ENCODE peak calls at places on chromosomes 13 and 19, in seven cellular contexts. Z is neural crest cell, O is AG10803, N is thoracic aorta, A is esophagus squamous epithelium, D is esophagus muscularis mucosa, V is mucosa of descending colon. X is an unnamed sample.
A peak's percentile ranks its signal among the peaks of the same experiment; 100 is the strongest.

GRCh38 chr13:82678052-82678451 is 1204.2 kb downstream of the SLITRK1 start:
- DNase-seq in V (no peak), Z (no peak), A (no peak), N (no peak), O (no peak), D (no peak), X (no peak)

GRCh38 chr13:113141591-113141950 is 16.9 kb upstream of the PROZ start:
- DNase-seq in V (no peak), N (no peak), Z (no peak), D (no peak), O (no peak), A (no peak), X (no peak)

GRCh38 chr13:85379433-85379832 is 419.8 kb downstream of the SLITRK6 start:
- DNase-seq in D (no peak), Z (no peak), O (no peak), V (no peak), A (no peak), N (no peak), X (no peak)

GRCh38 chr19:41703602-41704293 is 4.7 kb upstream of the CEACAM5 start:
- DNase-seq in V (peak; percentile 34), N (no peak), O (no peak), D (peak; percentile 91), A (no peak), Z (no peak), X (peak; percentile 56)

GRCh38 chr19:482186-483041 is 13.9 kb upstream of the MADCAM1 start:
- DNase-seq in O (no peak), V (peak; percentile 29), D (no peak), Z (no peak), N (no peak), A (no peak), X (no peak)

GRCh38 chr13:28503182-28503980 is 8.5 kb upstream of the FLT1 start:
- DNase-seq in A (no peak), O (no peak), N (no peak), V (no peak), D (no peak), Z (no peak), X (no peak)

GRCh38 chr13:31334547-31334946 is 134.8 kb downstream of the B3GLCT start:
- DNase-seq in V (no peak), D (peak; percentile 57), Z (no peak), O (no peak), A (no peak), N (no peak), X (no peak)

GRCh38 chr13:102729560-102730275 is 34.9 kb upstream of the METTL21C start:
- DNase-seq in D (no peak), V (no peak), O (no peak), Z (no peak), A (no peak), N (no peak), X (no peak)

GRCh38 chr13:49976314-49977258 is 20.3 kb upstream of the TRIM13 start:
- DNase-seq in O (peak; percentile 63), N (no peak), Z (peak; percentile 61), A (peak; percentile 2), D (peak; percentile 94), V (peak; percentile 71), X (peak; percentile 86)

GRCh38 chr13:23828866-23829265 is 60.3 kb downstream of the MIPEP start:
- DNase-seq in V (no peak), D (no peak), O (peak; percentile 71), A (no peak), N (no peak), Z (no peak), X (no peak)

GRCh38 chr19:45745606-45746005 is 12.4 kb downstream of the MEIOSIN start:
- DNase-seq in Z (no peak), D (no peak), V (no peak), N (no peak), A (no peak), O (no peak), X (no peak)

GRCh38 chr19:28948531-28948930 is 264.4 kb downstream of the UQCRFS1 start:
- DNase-seq in V (no peak), Z (no peak), D (no peak), N (no peak), A (no peak), O (peak; percentile 87), X (no peak)

GRCh38 chr19:53785196-53785889 is 38.8 kb downstream of the NLRP12 start:
- DNase-seq in V (no peak), A (no peak), D (no peak), Z (no peak), N (no peak), O (no peak), X (no peak)

GRCh38 chr13:40161931-40162330 is 504.5 kb downstream of the FOXO1 start:
- DNase-seq in Z (no peak), O (no peak), D (no peak), N (no peak), V (no peak), A (no peak), X (no peak)

GRCh38 chr19:36128392-36128736 is 11.5 kb upstream of the CAPNS1 start:
- DNase-seq in A (no peak), D (no peak), Z (no peak), O (no peak), V (no peak), N (no peak), X (no peak)

GRCh38 chr19:17441241-17442135 is 7.0 kb downstream of the TMEM221 start:
- DNase-seq in A (no peak), O (peak; percentile 52), N (no peak), D (no peak), Z (peak; percentile 31), V (no peak), X (no peak)

GRCh38 chr13:112891477-112892401 is 77.3 kb upstream of the MCF2L start:
- DNase-seq in A (no peak), O (no peak), V (peak; percentile 53), N (no peak), D (no peak), Z (no peak), X (no peak)

GRCh38 chr19:44846455-44847143 is 502 bp downstream of the NECTIN2 start:
- DNase-seq in O (peak; percentile 39), D (no peak), N (no peak), V (peak; percentile 68), Z (peak; percentile 37), A (no peak), X (no peak)

GRCh38 chr13:85230754-85231153 is 568.5 kb downstream of the SLITRK6 start:
- DNase-seq in N (no peak), Z (no peak), V (no peak), O (no peak), A (no peak), D (no peak), X (no peak)

GRCh38 chr13:38366954-38367645 is 17.4 kb downstream of the UFM1 start:
- DNase-seq in V (no peak), O (peak; percentile 41), Z (no peak), A (no peak), N (no peak), D (no peak), X (no peak)

GRCh38 chr19:21092107-21092506 is 10.1 kb downstream of the ZNF714 start:
- DNase-seq in V (no peak), D (no peak), A (no peak), O (peak; percentile 61), N (no peak), Z (no peak), X (no peak)

GRCh38 chr13:26051231-26052135 is at the start of gene SHISA2:
- DNase-seq in O (peak; percentile 30), A (no peak), D (peak; percentile 42), Z (peak; percentile 30), N (no peak), V (no peak), X (peak; percentile 88)

GRCh38 chr13:26053418-26053980 is 1.7 kb upstream of the SHISA2 start:
- DNase-seq in A (no peak), O (no peak), D (peak; percentile 19), V (no peak), Z (no peak), N (no peak), X (no peak)

GRCh38 chr13:26050568-26051230 is 1.1 kb downstream of the SHISA2 start:
- DNase-seq in A (no peak), D (peak; percentile 66), O (no peak), V (no peak), Z (peak; percentile 33), N (no peak), X (peak; percentile 86)

GRCh38 chr13:26048745-26049144 is 3.1 kb downstream of the SHISA2 start:
- DNase-seq in A (no peak), D (no peak), N (no peak), Z (no peak), V (no peak), O (no peak), X (peak; percentile 2)

DNA sequence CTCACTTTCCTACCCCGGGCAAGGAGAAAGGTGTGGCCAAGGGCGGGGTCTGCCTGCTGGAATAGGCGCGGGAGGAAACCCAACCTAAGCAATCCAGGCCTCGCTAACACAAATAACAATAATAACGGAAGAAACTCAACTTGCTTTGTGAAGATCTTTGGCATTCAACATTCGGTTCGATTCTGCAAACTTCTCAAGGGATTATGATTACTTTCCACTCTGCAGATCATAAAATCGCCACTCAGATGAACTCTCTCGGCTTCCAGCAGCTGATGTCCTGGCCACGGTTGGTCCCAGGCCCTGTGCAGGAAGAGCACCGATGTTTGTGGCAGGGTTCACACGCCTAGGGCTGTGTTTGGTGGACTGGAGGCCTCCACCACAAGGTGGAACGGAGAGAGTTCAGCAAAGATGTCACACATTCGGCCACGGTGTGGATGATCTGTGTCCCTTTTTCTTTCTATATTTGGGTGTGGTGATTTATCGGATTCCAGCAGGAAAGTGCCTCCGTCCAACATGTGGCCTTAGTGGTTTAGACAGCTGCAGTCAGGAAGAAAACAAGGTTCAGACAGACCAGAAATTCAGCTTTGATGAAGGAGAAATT is 420 bp upstream of the SHISA2 start:
- DNase-seq in N (no peak), D (no peak), Z (no peak), V (no peak), A (no peak), O (no peak), X (no peak)
- TF ChIP-seq CTCF in N (no peak), D (no peak), Z (no peak), V (no peak), A (no peak), O (no peak), X (no peak)

GRCh38 chr19:2758601-2759313 is 18.9 kb upstream of the SLC39A3 start:
- DNase-seq in Z (no peak), D (no peak), V (no peak), N (no peak), O (no peak), A (no peak), X (no peak)
- TF ChIP-seq CTCF in Z (no peak), D (no peak), V (no peak), N (no peak), O (no peak), A (no peak), X (no peak)

GRCh38 chr13:33373624-33374023 is 88.1 kb upstream of the STARD13 start:
- DNase-seq in N (no peak), Z (no peak), V (no peak), O (no peak), D (no peak), A (no peak), X (no peak)
- TF ChIP-seq CTCF in N (no peak), Z (peak; percentile 32), V (no peak), O (peak; percentile 38), D (no peak), A (no peak), X (peak; percentile 11)

GRCh38 chr13:79973533-79973963 is 367.4 kb downstream of the SPRY2 start:
- DNase-seq in A (no peak), O (no peak), Z (no peak), V (no peak), N (no peak), D (no peak), X (no peak)
- TF ChIP-seq CTCF in A (no peak), O (peak; percentile 34), Z (peak; percentile 62), V (no peak), N (peak; percentile 32), D (peak; percentile 28), X (peak; percentile 49)